ENCODE peak calls at places on chromosomes 4 and X, in seven cellular contexts. Y is SW 1271, I is GM12892, N is GM18507, S is NCI-H1105, C is GM23248, V is heart right ventricle. L is an unnamed sample.
A peak's percentile ranks its signal among the peaks of the same experiment; 100 is the strongest.

GRCh38 chr4:124589827-124590226 is 122.7 kb downstream of the ANKRD50 start:
- DNase-seq in Y (no peak), I (no peak), N (no peak), S (no peak), C (no peak), V (no peak), L (no peak)

GRCh38 chr4:104490770-104491395 is 3.8 kb downstream of the CXXC4 start:
- DNase-seq in Y (peak; percentile 30), I (no peak), N (no peak), S (peak; percentile 70), C (peak; percentile 53), V (peak; percentile 81), L (peak; percentile 68)

GRCh38 chr4:142040043-142040442 is 403.7 kb downstream of the IL15 start:
- DNase-seq in Y (no peak), I (no peak), N (no peak), S (no peak), C (no peak), V (no peak), L (no peak)

GRCh38 chr4:125520258-125520990 is 205.7 kb downstream of the FAT4 start:
- DNase-seq in Y (no peak), I (no peak), N (no peak), S (no peak), C (no peak), V (no peak), L (no peak)

GRCh38 chr4:107693132-107693531 is 26.9 kb downstream of the PAPSS1 start:
- DNase-seq in Y (no peak), I (no peak), N (no peak), S (no peak), C (no peak), V (no peak), L (no peak)

GRCh38 chrX:149079805-149080406 is 425.2 kb downstream of the IDS start:
- DNase-seq in Y (no peak), I (no peak), N (no peak), S (no peak), C (no peak), V (no peak), L (no peak)

GRCh38 chr4:38114435-38114834 is 154.2 kb downstream of the PTTG2 start:
- DNase-seq in Y (no peak), I (no peak), N (no peak), S (no peak), C (peak; percentile 34), V (no peak), L (no peak)

GRCh38 chr4:126869967-126870366 is 762.8 kb upstream of the INTU start:
- DNase-seq in Y (no peak), I (no peak), N (no peak), S (no peak), C (no peak), V (no peak), L (no peak)

GRCh38 chrX:2451456-2452316 is 49.1 kb downstream of the DHRSX start:
- DNase-seq in Y (no peak), I (no peak), N (no peak), S (no peak), C (peak; percentile 43), V (no peak), L (no peak)

GRCh38 chr4:7418131-7418943 is 16.4 kb downstream of the PSAPL1 start:
- DNase-seq in Y (no peak), I (no peak), N (no peak), S (no peak), C (no peak), V (no peak), L (no peak)

GRCh38 chr4:155707251-155707650 is 40.6 kb downstream of the GUCY1A1 start:
- DNase-seq in Y (no peak), I (no peak), N (no peak), S (no peak), C (no peak), V (no peak), L (no peak)

GRCh38 chr4:153233761-153234371 is 29.6 kb downstream of the TRIM2 start:
- DNase-seq in Y (peak; percentile 89), I (no peak), N (no peak), S (no peak), C (peak; percentile 95), V (no peak), L (no peak)

GRCh38 chr4:93414041-93414440 is 414.5 kb upstream of the ATOH1 start:
- DNase-seq in Y (no peak), I (no peak), N (no peak), S (no peak), C (no peak), V (no peak), L (no peak)

GRCh38 chr4:23355263-23355662 is 534.6 kb downstream of the PPARGC1A start:
- DNase-seq in Y (no peak), I (no peak), N (no peak), S (no peak), C (no peak), V (no peak), L (no peak)

L was measured in NCI-H1930.